ENCODE peak calls at places on chromosomes 1 and 21, in seven cellular contexts. S is SK-N-SH, A is K562, T is GM12891, M is GM12878, H is H1, D is HepG2. E is an unnamed sample.

GRCh38 chr1:68010094-68010493 is 40.3 kb downstream of the DIRAS3 start:
- DNase-seq in S (peak; percentile 11), A (peak; percentile 12), T (no peak), M (no peak), H (no peak), D (no peak), E (no peak)

GRCh38 chr1:207867136-207868081 is 43.5 kb downstream of the CD34 start:
- DNase-seq in S (peak; percentile 22), A (no peak), T (no peak), M (no peak), H (no peak), D (no peak), E (no peak)

GRCh38 chr1:77175230-77175844 is 43.9 kb downstream of the PIGK start:
- DNase-seq in S (no peak), A (no peak), T (no peak), M (no peak), H (no peak), D (no peak), E (no peak)

GRCh38 chr1:233020441-233020840 is 70.0 kb downstream of the NTPCR start:
- DNase-seq in S (no peak), A (no peak), T (no peak), M (no peak), H (no peak), D (no peak), E (no peak)

GRCh38 chr1:172278478-172278877 is 142.0 kb upstream of the C1orf105 start:
- DNase-seq in S (no peak), A (no peak), T (no peak), M (no peak), H (peak; percentile 17), D (no peak), E (no peak)

GRCh38 chr21:37503848-37504467 is 137.4 kb downstream of the DYRK1A start:
- DNase-seq in S (no peak), A (no peak), T (no peak), M (no peak), H (no peak), D (peak; percentile 8), E (no peak)

GRCh38 chr1:153430166-153430553 is 13.8 kb downstream of the S100A7A start:
- DNase-seq in S (no peak), A (no peak), T (no peak), M (no peak), H (no peak), D (no peak), E (no peak)

GRCh38 chr1:171718216-171718615 is 23.6 kb downstream of the VAMP4 start:
- DNase-seq in S (no peak), A (no peak), T (no peak), M (no peak), H (no peak), D (no peak), E (no peak)

GRCh38 chr1:9101510-9102146 is 27.3 kb downstream of the GPR157 start:
- DNase-seq in S (peak; percentile 68), A (peak; percentile 66), T (peak; percentile 76), M (no peak), H (peak; percentile 17), D (peak; percentile 55), E (peak; percentile 70)

GRCh38 chr1:1623181-1623630 is 7.9 kb downstream of the MIB2 start:
- DNase-seq in S (no peak), A (no peak), T (no peak), M (no peak), H (no peak), D (no peak), E (no peak)

GRCh38 chr1:194959795-194960194 is 1648.4 kb downstream of the KCNT2 start:
- DNase-seq in S (no peak), A (no peak), T (no peak), M (no peak), H (no peak), D (no peak), E (no peak)

GRCh38 chr1:26584022-26584485 is 54.5 kb downstream of the RPS6KA1 start:
- DNase-seq in S (peak; percentile 36), A (peak; percentile 94), T (no peak), M (no peak), H (peak; percentile 10), D (no peak), E (no peak)

GRCh38 chr1:169117599-169117998 is 11.1 kb downstream of the ATP1B1 start:
- DNase-seq in S (no peak), A (no peak), T (no peak), M (no peak), H (no peak), D (no peak), E (no peak)

GRCh38 chr1:155080250-155081228 is 1.9 kb downstream of the EFNA3 start:
- DNase-seq in S (peak; percentile 97), A (peak; percentile 69), T (no peak), M (no peak), H (no peak), D (no peak), E (no peak)

GRCh38 chr1:186295980-186296379 is 79.1 kb downstream of the TPR start:
- DNase-seq in S (no peak), A (no peak), T (no peak), M (no peak), H (no peak), D (peak; percentile 55), E (no peak)

GRCh38 chr1:164588388-164589341 is 29.7 kb downstream of the PBX1 start:
- DNase-seq in S (peak; percentile 48), A (no peak), T (no peak), M (no peak), H (no peak), D (no peak), E (no peak)

GRCh38 chr21:14773777-14774345 is 227.7 kb upstream of the SAMSN1 start:
- DNase-seq in S (peak; percentile 1), A (peak; percentile 76), T (no peak), M (no peak), H (peak; percentile 23), D (peak; percentile 30), E (no peak)

GRCh38 chr1:112687361-112687760 is 12.9 kb downstream of the MOV10 start:
- DNase-seq in S (peak; percentile 3), A (peak; percentile 5), T (no peak), M (no peak), H (no peak), D (no peak), E (no peak)

GRCh38 chr1:7253988-7254587 is 468.8 kb downstream of the CAMTA1 start:
- DNase-seq in S (no peak), A (no peak), T (no peak), M (no peak), H (no peak), D (no peak), E (no peak)

GRCh38 chr1:247343801-247344200 is 12.1 kb upstream of the ZNF496 start:
- DNase-seq in S (no peak), A (no peak), T (no peak), M (no peak), H (no peak), D (no peak), E (no peak)

GRCh38 chr1:230407351-230407750 is 18.8 kb downstream of the PGBD5 start:
- DNase-seq in S (no peak), A (no peak), T (no peak), M (no peak), H (no peak), D (no peak), E (no peak)

DNA sequence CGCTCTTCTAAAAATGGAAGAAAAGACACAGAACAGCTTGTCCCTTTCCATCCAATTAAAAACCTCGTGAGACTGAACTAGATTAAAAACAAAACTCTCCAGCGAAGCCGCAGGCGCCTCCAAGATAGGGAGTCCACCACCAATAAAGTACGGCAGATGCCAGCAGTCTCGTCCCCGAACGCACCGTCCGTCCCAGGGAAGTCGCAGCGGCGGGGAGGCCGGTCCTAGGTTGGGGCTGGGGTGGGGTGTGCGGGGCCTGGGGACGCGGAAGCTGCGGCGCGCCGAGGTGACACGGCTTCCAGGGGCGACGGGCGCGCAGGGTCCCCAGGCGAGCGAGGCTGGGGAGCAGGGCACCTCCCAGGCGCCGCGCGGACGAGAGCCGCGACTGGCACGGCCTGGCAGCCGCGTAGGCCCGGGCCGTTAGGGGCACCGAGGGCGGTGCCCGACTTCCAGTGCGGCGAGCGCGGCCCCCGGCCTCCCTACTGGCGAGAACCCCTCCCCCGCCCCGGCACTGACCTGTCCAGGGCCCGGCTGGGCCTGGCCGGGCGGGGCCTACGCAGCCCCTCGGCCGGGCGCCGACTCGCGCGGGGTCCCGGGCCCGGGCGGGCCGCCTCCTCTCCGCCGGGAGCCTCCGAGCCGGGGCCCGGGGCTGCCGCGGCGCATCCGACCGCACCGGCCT is 28.3 kb upstream of the A3GALT2 start:
- DNase-seq in S (peak; percentile 89), A (peak; percentile 76), T (peak; percentile 50), M (no peak), H (no peak), D (no peak), E (peak; percentile 51)
- TF ChIP-seq POLR2AphosphoS5 in S (no peak), A (no peak), T (no peak), M (no peak), H (no peak), D (no peak), E (no peak)

GRCh38 chr1:225707824-225708223 is 54.9 kb upstream of the ENAH start:
- DNase-seq in S (no peak), A (no peak), T (no peak), M (no peak), H (no peak), D (no peak), E (no peak)

GRCh38 chr1:225712391-225712790 is 59.5 kb upstream of the ENAH start:
- DNase-seq in S (no peak), A (no peak), T (no peak), M (no peak), H (no peak), D (no peak), E (no peak)

GRCh38 chr1:225711236-225711937 is 58.5 kb upstream of the ENAH start:
- DNase-seq in S (no peak), A (no peak), T (no peak), M (no peak), H (no peak), D (peak; percentile 75), E (no peak)

GRCh38 chr1:225710804-225711203 is 57.9 kb upstream of the ENAH start:
- DNase-seq in S (no peak), A (no peak), T (no peak), M (no peak), H (no peak), D (no peak), E (no peak)

GRCh38 chr1:225709101-225709500 is 56.2 kb upstream of the ENAH start:
- DNase-seq in S (no peak), A (no peak), T (no peak), M (no peak), H (no peak), D (peak; percentile 54), E (no peak)
- TF ChIP-seq TAF1 in S (no peak), A (no peak), T (no peak), M (no peak), H (no peak), D (no peak), E (no peak)

GRCh38 chr1:11692899-11693590 is 1.5 kb downstream of the DRAXIN start:
- DNase-seq in S (no peak), A (peak; percentile 63), T (no peak), M (no peak), H (no peak), D (no peak), E (no peak)
- TF ChIP-seq POLR2AphosphoS5 in S (no peak), A (no peak), T (no peak), M (no peak), H (no peak), D (no peak), E (no peak)

DNA sequence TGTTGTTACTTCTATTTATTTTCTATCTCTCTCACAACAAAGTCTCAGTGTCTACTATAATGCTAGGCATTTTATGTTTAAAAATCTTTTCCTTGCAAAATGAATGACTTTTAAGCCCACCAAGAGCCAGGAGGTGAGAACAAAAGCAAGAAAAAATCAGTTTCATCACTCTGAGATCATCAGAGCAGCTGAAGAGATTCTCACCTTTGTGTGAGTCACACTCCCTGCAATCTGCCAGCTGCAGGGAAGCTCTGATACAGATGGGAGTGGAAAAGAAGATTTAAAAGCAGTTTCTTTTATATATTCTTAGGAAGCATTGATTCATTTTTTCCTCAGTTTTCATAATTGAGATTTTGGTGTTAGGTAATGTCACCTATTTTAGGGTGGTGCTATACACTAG is 107.6 kb downstream of the LHX9 start:
- DNase-seq in S (no peak), A (no peak), T (no peak), M (no peak), H (no peak), D (no peak), E (no peak)
- TF ChIP-seq TAF1 in S (no peak), A (no peak), T (no peak), M (no peak), H (no peak), D (no peak), E (no peak)

E was measured in GM12892.